ENCODE peak calls at places on chromosomes 6 and 20, in four cellular contexts. V is A549; C is stimulated activated CD4-positive, alpha-beta T cell treated with anti-CD3 and anti-CD28 coated beads, Interleukin-4, amount 100 ng/mL, for 4 hours; B is GM12865. O is an unnamed sample.

GRCh38 chr6:33616913-33617312 is 4.2 kb upstream of the ITPR3 start:
- DNase-seq in V (no peak), C (no peak), B (no peak), O (no peak)

GRCh38 chr20:50592282-50593004 is 82.3 kb downstream of the PTPN1 start:
- DNase-seq in V (no peak), B (no peak), C (no peak), O (no peak)

GRCh38 chr6:43676962-43677606 is 10.5 kb downstream of the MRPS18A start:
- DNase-seq in B (no peak), C (no peak), V (no peak), O (no peak)

GRCh38 chr6:87700729-87701675 is 1.0 kb downstream of the AKIRIN2 start:
- DNase-seq in B (peak), C (peak), V (peak), O (peak)

GRCh38 chr6:63926258-63926657 is 290.7 kb downstream of the PHF3 start:
- DNase-seq in C (no peak), B (no peak), V (no peak), O (no peak)

GRCh38 chr20:47672886-47673670 is 112.2 kb downstream of the SULF2 start:
- DNase-seq in B (no peak), V (no peak), C (no peak), O (no peak)

GRCh38 chr6:136178749-136179148 is 71.4 kb downstream of the MTFR2 start:
- DNase-seq in V (no peak), B (no peak), C (no peak), O (no peak)

GRCh38 chr20:42204261-42204660 is 586.1 kb upstream of the CHD6 start:
- DNase-seq in B (no peak), C (no peak), V (peak), O (no peak)

GRCh38 chr6:108957221-108957620 is 109.0 kb downstream of the ARMC2 start:
- DNase-seq in C (no peak), V (no peak), B (no peak), O (no peak)

GRCh38 chr6:112252571-112253504 is 1.5 kb downstream of the LAMA4 start:
- DNase-seq in V (no peak), B (no peak), C (no peak), O (no peak)

GRCh38 chr6:84588697-84589080 is 175.7 kb downstream of the TBX18 start:
- DNase-seq in B (no peak), V (no peak), C (no peak), O (no peak)

GRCh38 chr6:165725201-165725600 is 62.2 kb upstream of the PDE10A start:
- DNase-seq in V (peak), C (no peak), B (no peak), O (no peak)

GRCh38 chr6:90079555-90080490 is 185.6 kb downstream of the GJA10 start:
- DNase-seq in V (no peak), C (peak), B (no peak), O (peak)

GRCh38 chr6:112034236-112034990 is 19.5 kb upstream of the CCN6 start:
- DNase-seq in V (no peak), B (no peak), C (no peak), O (no peak)

GRCh38 chr6:28105286-28105685 is 19.1 kb upstream of the ZSCAN16 start:
- DNase-seq in V (no peak), B (peak), C (no peak), O (no peak)

O was measured in activated T-helper 9 cell treated with anti-CD3 and anti-CD28 coated beads, Interleukin-2, amount 50 U/mL, for 16 hours.